ENCODE peak calls at places on chromosomes 13 and 19, in five cellular contexts. S is HS-5, N is T-cell, M is NCI-H146, G is Peyer's patch. Q is an unnamed sample.

GRCh38 chr19:3708207-3708931 is at the start of gene TJP3:
- DNase-seq in S (no peak), N (no peak), M (no peak), G (peak), Q (no peak)

GRCh38 chr19:10751109-10751972 is 33.5 kb downstream of the DNM2 start:
- DNase-seq in S (no peak), N (no peak), M (no peak), G (peak), Q (no peak)

GRCh38 chr19:50287331-50287730 is 41.8 kb downstream of the KCNC3 start:
- DNase-seq in S (no peak), N (no peak), M (no peak), G (no peak), Q (no peak)

GRCh38 chr13:96421314-96421713 is 331.4 kb downstream of the HS6ST3 start:
- DNase-seq in S (no peak), N (no peak), M (no peak), G (no peak), Q (no peak)

GRCh38 chr13:100825551-100825950 is 151.0 kb upstream of the TMTC4 start:
- DNase-seq in S (peak), N (no peak), M (no peak), G (no peak), Q (no peak)

GRCh38 chr19:49398001-49398615 is 10.1 kb downstream of the KASH5 start:
- DNase-seq in S (no peak), N (no peak), M (no peak), G (no peak), Q (no peak)

GRCh38 chr13:112928958-112929777 is 39.8 kb upstream of the MCF2L start:
- DNase-seq in S (no peak), N (no peak), M (peak), G (peak), Q (no peak)

GRCh38 chr13:66926851-66927524 is 303.1 kb downstream of the PCDH9 start:
- DNase-seq in S (no peak), N (no peak), M (no peak), G (no peak), Q (no peak)

GRCh38 chr19:18762125-18763023 is 28.7 kb downstream of the COMP start:
- DNase-seq in S (no peak), N (no peak), M (no peak), G (peak), Q (no peak)

GRCh38 chr19:13037161-13037560 is 41.9 kb downstream of the NFIX start:
- DNase-seq in S (peak), N (no peak), M (no peak), G (no peak), Q (peak)

GRCh38 chr19:17406039-17406886 is 833 bp upstream of the BST2 start:
- DNase-seq in S (no peak), N (no peak), M (no peak), G (peak), Q (no peak)

GRCh38 chr19:55546822-55547614 is 1.7 kb upstream of the SBK3 start:
- DNase-seq in S (no peak), N (no peak), M (no peak), G (peak), Q (no peak)

GRCh38 chr13:62293081-62293480 is 877.4 kb upstream of the PCDH20 start:
- DNase-seq in S (no peak), N (no peak), M (no peak), G (no peak), Q (peak)

GRCh38 chr13:73943137-73943964 is 190.9 kb downstream of the KLF12 start:
- DNase-seq in S (no peak), N (no peak), M (no peak), G (no peak), Q (no peak)

GRCh38 chr13:70203661-70204229 is 95.5 kb upstream of the KLHL1 start:
- DNase-seq in S (no peak), N (no peak), M (peak), G (no peak), Q (no peak)

GRCh38 chr13:43543331-43543730 is 243.4 kb downstream of the ENOX1 start:
- DNase-seq in S (peak), N (no peak), M (no peak), G (no peak), Q (no peak)

GRCh38 chr13:31699650-31700049 is 39.7 kb upstream of the RXFP2 start:
- DNase-seq in S (no peak), N (no peak), M (no peak), G (no peak), Q (no peak)

GRCh38 chr13:78022164-78022877 is 103.7 kb upstream of the EDNRB start:
- DNase-seq in S (peak), N (peak), M (no peak), G (peak), Q (peak)

GRCh38 chr19:19710506-19710905 is 22.4 kb downstream of the ZNF14 start:
- DNase-seq in S (no peak), N (no peak), M (no peak), G (no peak), Q (no peak)

GRCh38 chr19:19661675-19662251 is 1.7 kb downstream of the ATP13A1 start:
- DNase-seq in S (no peak), N (peak), M (no peak), G (peak), Q (no peak)

GRCh38 chr19:41095703-41096102 is 7.5 kb downstream of the CYP2A13 start:
- DNase-seq in S (no peak), N (no peak), M (no peak), G (no peak), Q (no peak)

GRCh38 chr13:99403458-99403971 is 96.3 kb upstream of the GPR183 start:
- DNase-seq in S (no peak), N (no peak), M (no peak), G (peak), Q (no peak)

GRCh38 chr13:61664821-61665705 is 249.4 kb upstream of the PCDH20 start:
- DNase-seq in S (no peak), N (no peak), M (no peak), G (no peak), Q (no peak)

GRCh38 chr13:98405690-98406344 is 171.1 kb downstream of the STK24 start:
- DNase-seq in S (no peak), N (no peak), M (peak), G (no peak), Q (no peak)

GRCh38 chr13:113458218-113459065 is 5.2 kb upstream of the ADPRHL1 start:
- DNase-seq in S (no peak), N (no peak), M (peak), G (no peak), Q (peak)

GRCh38 chr13:113791761-113792160 is 32.7 kb downstream of the TMEM255B start:
- DNase-seq in S (no peak), N (no peak), M (no peak), G (no peak), Q (no peak)

GRCh38 chr13:19618925-19619324 is 14.5 kb upstream of the MPHOSPH8 start:
- DNase-seq in S (no peak), N (no peak), M (no peak), G (no peak), Q (no peak)

GRCh38 chr13:39401756-39402155 is 201.2 kb downstream of the LHFPL6 start:
- DNase-seq in S (no peak), N (no peak), M (peak), G (no peak), Q (no peak)

GRCh38 chr19:55027472-55028337 is 10.4 kb downstream of the GP6 start:
- DNase-seq in S (no peak), N (no peak), M (peak), G (no peak), Q (no peak)

GRCh38 chr19:48934837-48935236 is 1.3 kb downstream of the DHDH start:
- DNase-seq in S (no peak), N (no peak), M (no peak), G (no peak), Q (no peak)

GRCh38 chr13:51844862-51845573 is at the start of gene TMEM272:
- DNase-seq in S (no peak), N (no peak), M (peak), G (peak), Q (peak)

GRCh38 chr19:33063356-33064116 is 1.2 kb downstream of the RHPN2 start:
- DNase-seq in S (no peak), N (no peak), M (peak), G (peak), Q (no peak)

GRCh38 chr19:38685666-38686529 is 38.4 kb downstream of the ACTN4 start:
- DNase-seq in S (no peak), N (no peak), M (no peak), G (no peak), Q (no peak)

GRCh38 chr19:28168557-28168956 is 1044.4 kb downstream of the UQCRFS1 start:
- DNase-seq in S (no peak), N (no peak), M (no peak), G (no peak), Q (no peak)

GRCh38 chr13:25249001-25249543 is 38.2 kb downstream of the MTMR6 start:
- DNase-seq in S (no peak), N (no peak), M (peak), G (no peak), Q (no peak)

GRCh38 chr19:39372047-39372802 is 18.7 kb downstream of the PAF1 start:
- DNase-seq in S (peak), N (no peak), M (no peak), G (peak), Q (peak)

GRCh38 chr13:84126671-84127171 is 244.4 kb upstream of the SLITRK1 start:
- DNase-seq in S (no peak), N (no peak), M (peak), G (no peak), Q (no peak)

GRCh38 chr19:29645491-29645867 is 19.8 kb upstream of the PLEKHF1 start:
- DNase-seq in S (no peak), N (no peak), M (no peak), G (no peak), Q (no peak)

GRCh38 chr13:106513025-106513424 is 22.4 kb downstream of the EFNB2 start:
- DNase-seq in S (no peak), N (no peak), M (no peak), G (no peak), Q (no peak)

Q was measured in HTR-8/SVneo.